ENCODE peak calls at places on chromosomes 12 and 14, in seven cellular contexts. E, U, Y, M, V, B and N are unnamed samples.

GRCh38 chr14:50344116-50344775 is 32.1 kb downstream of the DMAC2L start:
- DNase-seq in E (no peak), U (no peak), Y (no peak), M (no peak), V (no peak), B (peak), N (no peak)

GRCh38 chr14:105330491-105330895 is 15.9 kb downstream of the PACS2 start:
- DNase-seq in E (no peak), U (no peak), Y (no peak), M (no peak), V (peak), B (peak), N (no peak)

GRCh38 chr12:6374028-6374780 is 1.2 kb downstream of the SCNN1A start:
- DNase-seq in E (no peak), U (no peak), Y (no peak), M (no peak), V (no peak), B (no peak), N (no peak)

GRCh38 chr12:131753041-131753440 is 42.2 kb downstream of the SFSWAP start:
- DNase-seq in E (no peak), U (no peak), Y (no peak), M (no peak), V (no peak), B (no peak), N (no peak)

GRCh38 chr14:22523283-22523682 is 65.7 kb downstream of the DAD1 start:
- DNase-seq in E (no peak), U (no peak), Y (no peak), M (no peak), V (no peak), B (no peak), N (no peak)

GRCh38 chr12:92175961-92176360 is 30.3 kb upstream of the BTG1 start:
- DNase-seq in E (no peak), U (no peak), Y (no peak), M (no peak), V (no peak), B (no peak), N (no peak)

GRCh38 chr12:117980621-117981020 is 11.8 kb upstream of the KSR2 start:
- DNase-seq in E (no peak), U (no peak), Y (no peak), M (no peak), V (no peak), B (no peak), N (no peak)

GRCh38 chr14:68377459-68377858 is 415.4 kb downstream of the ZFP36L1 start:
- DNase-seq in E (no peak), U (peak), Y (peak), M (peak), V (peak), B (peak), N (no peak)

GRCh38 chr12:10618338-10618987 is 5.1 kb upstream of the MAGOHB start:
- DNase-seq in E (peak), U (peak), Y (no peak), M (no peak), V (no peak), B (peak), N (no peak)

GRCh38 chr14:100530270-100531072 is 56.7 kb downstream of the BEGAIN start:
- DNase-seq in E (no peak), U (no peak), Y (peak), M (no peak), V (peak), B (no peak), N (no peak)

GRCh38 chr14:28375295-28375694 is 391.3 kb upstream of the FOXG1 start:
- DNase-seq in E (no peak), U (no peak), Y (peak), M (no peak), V (no peak), B (no peak), N (no peak)

GRCh38 chr14:90140298-90140955 is 78.6 kb downstream of the KCNK13 start:
- DNase-seq in E (no peak), U (no peak), Y (peak), M (no peak), V (no peak), B (peak), N (no peak)

DNA sequence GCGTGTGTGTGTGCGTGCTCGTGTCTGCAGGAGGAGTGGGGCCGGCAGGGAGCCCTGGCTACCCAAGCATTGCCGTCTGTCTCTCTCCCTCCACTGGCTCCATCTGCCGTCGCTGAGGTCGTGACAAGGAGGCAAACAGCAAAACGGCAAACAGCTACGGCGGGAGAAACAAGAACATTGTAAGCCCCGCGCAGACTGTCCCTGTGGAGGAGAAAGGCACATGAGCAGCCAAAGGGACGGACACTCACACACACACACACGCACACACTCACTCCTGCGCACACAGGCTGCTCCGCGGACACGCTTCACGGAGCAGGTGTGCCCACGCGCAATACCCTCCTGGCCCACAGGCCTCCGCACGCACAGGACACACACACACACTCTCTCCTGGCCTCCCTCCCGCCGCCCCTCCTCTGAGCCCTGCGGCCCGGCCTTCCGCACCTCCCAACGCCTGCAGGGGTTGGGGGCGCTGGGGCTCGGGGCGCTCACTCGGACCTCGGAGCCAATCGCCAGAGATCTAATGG is 905 bp downstream of the CISTR start:
- DNase-seq in E (no peak), U (no peak), Y (peak), M (peak), V (no peak), B (peak), N (no peak)
- TF ChIP-seq CTCF in E (no peak), U (no peak), Y (no peak), M (no peak), V (no peak), B (no peak), N (no peak)

GRCh38 chr14:103056322-103057027 is 874 bp downstream of the CDC42BPB start:
- DNase-seq in E (no peak), U (peak), Y (peak), M (peak), V (peak), B (peak), N (peak)
- H3K4me3 ChIP-seq in E (peak), U (peak), Y (peak), M (peak), V (peak), B (peak), N (peak)

GRCh38 chr14:73209943-73210342 is 27.4 kb upstream of the PAPLN start:
- DNase-seq in E (no peak), U (no peak), Y (no peak), M (no peak), V (no peak), B (peak), N (no peak)

GRCh38 chr14:73207615-73208014 is 29.7 kb upstream of the PAPLN start:
- DNase-seq in E (no peak), U (no peak), Y (no peak), M (no peak), V (no peak), B (no peak), N (no peak)

GRCh38 chr14:73208390-73208789 is 28.9 kb upstream of the PAPLN start:
- DNase-seq in E (no peak), U (no peak), Y (no peak), M (no peak), V (no peak), B (no peak), N (no peak)

GRCh38 chr14:73211251-73211650 is 26.1 kb upstream of the PAPLN start:
- DNase-seq in E (no peak), U (no peak), Y (no peak), M (no peak), V (no peak), B (no peak), N (no peak)

DNA sequence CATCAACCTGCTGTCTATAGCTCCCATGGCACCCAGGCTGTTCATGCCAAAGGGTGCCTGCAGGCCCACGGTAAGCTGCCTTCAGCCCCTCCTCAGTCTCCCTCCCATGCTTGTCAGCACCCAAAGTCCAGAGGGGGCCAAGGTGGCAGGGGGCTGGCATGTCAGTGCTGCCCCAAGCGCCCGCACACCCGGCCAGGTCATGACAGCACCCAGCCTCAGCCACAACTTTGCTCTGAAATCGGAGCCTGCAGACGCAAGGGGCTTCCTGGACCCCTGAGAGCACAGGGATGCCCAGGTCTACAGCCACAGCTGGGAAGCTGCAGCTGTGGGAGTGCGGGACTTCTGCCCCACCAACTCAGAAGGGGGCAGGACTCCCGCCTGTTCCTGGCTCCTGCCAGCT is 28.5 kb upstream of the PAPLN start:
- DNase-seq in E (no peak), U (no peak), Y (no peak), M (no peak), V (no peak), B (no peak), N (no peak)
- H3K27ac ChIP-seq in E (no peak), U (no peak), Y (no peak), M (no peak), V (no peak), B (no peak), N (no peak)

GRCh38 chr12:2680676-2681039 is 114.1 kb upstream of the FKBP4 start:
- DNase-seq in E (no peak), U (no peak), Y (no peak), M (no peak), V (no peak), B (no peak), N (no peak)

GRCh38 chr12:2681426-2682205 is 113.2 kb upstream of the FKBP4 start:
- DNase-seq in E (no peak), U (no peak), Y (no peak), M (no peak), V (no peak), B (no peak), N (peak)

GRCh38 chr12:2679816-2680675 is 114.7 kb upstream of the FKBP4 start:
- DNase-seq in E (no peak), U (no peak), Y (no peak), M (no peak), V (no peak), B (no peak), N (peak)

GRCh38 chr12:2683283-2684025 is 111.3 kb upstream of the FKBP4 start:
- DNase-seq in E (no peak), U (no peak), Y (no peak), M (no peak), V (no peak), B (peak), N (peak)

DNA sequence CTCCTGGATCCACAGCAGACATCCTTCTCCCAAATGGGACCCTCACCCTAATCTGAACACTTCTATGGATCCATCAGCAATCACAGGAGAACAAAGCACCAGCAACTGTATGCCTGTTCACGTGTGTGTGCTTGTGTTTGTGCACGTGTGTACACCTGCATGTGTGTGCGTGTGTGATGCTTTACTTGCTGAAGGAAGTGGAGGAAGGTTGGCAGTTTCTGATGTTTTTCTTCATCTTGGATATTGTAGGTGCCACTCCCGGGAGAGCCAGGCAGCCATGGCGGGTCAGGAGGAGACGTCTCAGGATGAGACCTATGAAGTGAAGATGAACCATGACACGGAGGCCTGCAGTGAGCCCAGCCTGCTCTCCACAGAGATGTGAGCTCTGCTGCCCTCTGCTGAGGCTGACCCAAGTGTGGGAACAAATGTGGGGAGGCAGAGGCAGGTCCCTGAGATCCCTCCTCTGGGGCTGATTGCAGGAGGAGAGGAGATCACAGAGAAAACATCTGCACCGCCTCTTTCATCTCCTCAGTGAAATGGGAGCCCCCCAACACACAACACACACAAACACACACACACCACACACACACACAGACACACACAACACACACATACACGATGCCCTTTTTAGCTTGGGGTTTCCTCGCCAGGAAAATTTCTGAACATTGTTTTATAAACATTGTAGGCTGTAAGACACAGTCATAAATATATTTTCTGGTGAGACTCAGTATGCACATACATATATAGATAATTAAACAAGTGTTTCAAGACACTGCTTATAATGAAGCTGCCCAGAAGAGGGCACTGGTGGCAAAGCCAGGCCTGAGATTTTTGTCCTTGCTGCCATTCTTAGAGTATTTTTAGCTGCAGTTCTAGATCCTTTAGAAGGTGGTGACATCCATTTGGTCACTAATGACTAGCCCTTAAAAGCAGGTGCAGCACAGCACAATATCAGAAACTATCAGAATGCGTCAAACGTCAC is 112.2 kb upstream of the FKBP4 start:
- DNase-seq in E (no peak), U (no peak), Y (peak), M (no peak), V (no peak), B (peak), N (peak)
- TF ChIP-seq CTCF in E (peak), U (no peak), Y (peak), M (peak), V (peak), B (peak), N (no peak)

GRCh38 chr12:2047752-2048151 is 5.0 kb upstream of the CACNA1C start:
- DNase-seq in E (no peak), U (no peak), Y (no peak), M (no peak), V (no peak), B (no peak), N (no peak)

GRCh38 chr12:2051700-2052625 is 824 bp upstream of the CACNA1C start:
- DNase-seq in E (no peak), U (no peak), Y (no peak), M (no peak), V (no peak), B (no peak), N (no peak)

GRCh38 chr12:2046959-2047358 is 5.8 kb upstream of the CACNA1C start:
- DNase-seq in E (no peak), U (no peak), Y (no peak), M (no peak), V (no peak), B (no peak), N (no peak)

GRCh38 chr12:2052861-2053674 is at the start of gene CACNA1C:
- DNase-seq in E (no peak), U (no peak), Y (peak), M (peak), V (peak), B (peak), N (no peak)

GRCh38 chr12:2049604-2050540 is 2.9 kb upstream of the CACNA1C start:
- DNase-seq in E (no peak), U (no peak), Y (no peak), M (no peak), V (no peak), B (peak), N (no peak)
- H3K4me3 ChIP-seq in E (no peak), U (no peak), Y (no peak), M (no peak), V (no peak), B (no peak), N (no peak)